ENCODE peak calls at places on chromosomes 6 and 20, in eight cellular contexts. G is GDM1; D is iPS DF 6.9; F is MM.1S; T is activated CD8-positive, alpha-beta memory T cell treated with anti-CD3 and anti-CD28 coated beads for 1 hour; W is A549; U is globus pallidus; E is Right ventricle myocardium superior. K is an unnamed sample.

GRCh38 chr6:83424392-83425018 is 6.3 kb downstream of the ME1 start:
- DNase-seq in U (no peak), F (no peak), W (no peak), E (no peak), G (no peak), T (no peak), D (no peak), K (no peak)

GRCh38 chr6:151391471-151392428 is at the start of gene ZBTB2:
- DNase-seq in W (peak; percentile 55), E (peak; percentile 81), T (peak; percentile 45), D (no peak), G (peak; percentile 43), F (peak; percentile 49), U (peak; percentile 81), K (no peak)

GRCh38 chr6:135922746-135923145 is 71.2 kb downstream of the PDE7B start:
- DNase-seq in W (no peak), T (no peak), G (no peak), D (no peak), E (peak; percentile 80), F (no peak), U (no peak), K (no peak)

GRCh38 chr6:75345413-75345812 is 60.8 kb upstream of the TMEM30A start:
- DNase-seq in F (no peak), W (no peak), T (no peak), G (no peak), E (no peak), U (no peak), D (no peak), K (no peak)

GRCh38 chr6:137016366-137016765 is 28.4 kb downstream of the IL20RA start:
- DNase-seq in T (no peak), F (no peak), W (no peak), G (no peak), U (no peak), D (no peak), E (no peak), K (no peak)

GRCh38 chr6:64672131-64672530 is 1034.9 kb downstream of the EYS start:
- DNase-seq in D (no peak), G (no peak), F (no peak), U (peak; percentile 12), W (no peak), E (no peak), T (no peak), K (no peak)

GRCh38 chr20:45049438-45049837 is 51.5 kb downstream of the KCNS1 start:
- DNase-seq in E (no peak), U (peak; percentile 79), T (no peak), F (no peak), D (no peak), G (no peak), W (no peak), K (no peak)

GRCh38 chr6:8536122-8536521 is 100.8 kb upstream of the SLC35B3 start:
- DNase-seq in U (no peak), D (no peak), W (no peak), T (no peak), F (no peak), E (no peak), G (no peak), K (no peak)

GRCh38 chr6:11824986-11825385 is 46.4 kb upstream of the ADTRP start:
- DNase-seq in E (no peak), W (no peak), D (no peak), U (no peak), F (no peak), G (no peak), T (no peak), K (no peak)

GRCh38 chr20:25280051-25280573 is 32.2 kb downstream of the PYGB start:
- DNase-seq in F (no peak), T (no peak), D (no peak), U (no peak), E (peak; percentile 52), W (no peak), G (no peak), K (no peak)

GRCh38 chr6:18823782-18824386 is 436.7 kb downstream of the RNF144B start:
- DNase-seq in T (no peak), W (no peak), F (peak; percentile 23), E (no peak), G (no peak), U (no peak), D (peak; percentile 75), K (no peak)

GRCh38 chr20:50518270-50518721 is 8.1 kb downstream of the PTPN1 start:
- DNase-seq in E (no peak), D (no peak), G (no peak), U (no peak), F (no peak), T (no peak), W (no peak), K (no peak)

GRCh38 chr6:894274-894673 is 201.3 kb upstream of the EXOC2 start:
- DNase-seq in E (no peak), D (no peak), U (no peak), W (no peak), G (no peak), F (no peak), T (no peak), K (no peak)

GRCh38 chr20:59603727-59604608 is at the start of gene PHACTR3:
- DNase-seq in F (no peak), G (no peak), T (no peak), E (no peak), D (no peak), U (peak; percentile 75), W (no peak), K (no peak)

GRCh38 chr6:6221829-6222535 is 98.5 kb downstream of the F13A1 start:
- DNase-seq in W (no peak), D (peak; percentile 57), F (no peak), U (no peak), T (no peak), G (no peak), E (no peak), K (no peak)

GRCh38 chr20:64268180-64268579 is 12.6 kb downstream of the PCMTD2 start:
- DNase-seq in E (peak; percentile 48), U (no peak), G (no peak), W (no peak), T (no peak), D (no peak), F (no peak), K (no peak)

GRCh38 chr6:43978473-43979360 is 148.5 kb downstream of the MRPL14 start:
- DNase-seq in E (no peak), D (no peak), G (no peak), F (no peak), W (no peak), T (no peak), U (no peak), K (no peak)

GRCh38 chr20:36862857-36863668 is 12.9 kb upstream of the TLDC2 start:
- DNase-seq in G (no peak), U (no peak), E (no peak), T (no peak), F (no peak), D (no peak), W (no peak), K (no peak)

GRCh38 chr6:90269334-90269733 is 27.3 kb downstream of the BACH2 start:
- DNase-seq in T (no peak), W (no peak), D (no peak), F (no peak), E (no peak), U (no peak), G (no peak), K (no peak)

GRCh38 chr6:29830409-29830808 is 2.8 kb downstream of the HLA-G start:
- DNase-seq in D (no peak), G (no peak), T (no peak), W (no peak), U (no peak), E (no peak), F (no peak), K (no peak)

GRCh38 chr20:24669701-24670100 is 200.3 kb downstream of the SYNDIG1 start:
- DNase-seq in F (no peak), W (no peak), D (no peak), T (no peak), E (no peak), G (no peak), U (no peak), K (no peak)

GRCh38 chr6:69379518-69379917 is 417.3 kb downstream of the LMBRD1 start:
- DNase-seq in W (no peak), U (no peak), F (no peak), E (no peak), D (no peak), T (no peak), G (no peak), K (no peak)

GRCh38 chr6:89842228-89842627 is 12.5 kb downstream of the CASP8AP2 start:
- DNase-seq in F (no peak), G (no peak), T (no peak), D (no peak), E (no peak), U (no peak), W (no peak), K (no peak)

GRCh38 chr20:9514072-9514460 is 324 bp upstream of the LAMP5 start:
- DNase-seq in W (no peak), F (no peak), T (no peak), G (no peak), D (no peak), E (no peak), U (no peak), K (no peak)

GRCh38 chr20:58131581-58132142 is 96.8 kb downstream of the ANKRD60 start:
- DNase-seq in D (no peak), T (no peak), U (peak; percentile 20), W (no peak), E (no peak), G (no peak), F (no peak), K (no peak)

GRCh38 chr6:99426454-99426762 is 1.3 kb upstream of the PNISR start:
- DNase-seq in T (no peak), F (no peak), U (no peak), E (no peak), G (no peak), W (no peak), D (no peak), K (no peak)